ENCODE peak calls at places on chromosome 12, in five cellular contexts. V is activated naive CD4-positive, alpha-beta T cell treated with anti-CD3 and anti-CD28 coated beads for 36 hours; K is tibial artery; J is HCT116; N is WTC11. C is an unnamed sample.

GRCh38 chr12:100554608-100555077 is 18.8 kb upstream of the GAS2L3 start:
- DNase-seq in V (no peak), N (no peak), J (peak; percentile 86), K (no peak), C (peak; percentile 70)

GRCh38 chr12:39574378-39574777 is 45.2 kb downstream of the ABCD2 start:
- DNase-seq in V (no peak), N (no peak), K (no peak), J (no peak), C (no peak)

GRCh38 chr12:113860950-113861349 is 105.2 kb downstream of the RBM19 start:
- DNase-seq in V (no peak), N (no peak), J (no peak), K (no peak), C (no peak)

GRCh38 chr12:99390707-99391106 is 256.8 kb upstream of the GARIN6 start:
- DNase-seq in J (no peak), N (peak; percentile 79), K (no peak), V (no peak), C (no peak)

GRCh38 chr12:4440187-4440941 is 5.3 kb downstream of the FGF6 start:
- DNase-seq in N (no peak), J (no peak), K (no peak), V (no peak), C (no peak)

GRCh38 chr12:21819236-21819635 is 44.7 kb upstream of the KCNJ8 start:
- DNase-seq in J (no peak), K (no peak), N (no peak), V (no peak), C (peak; percentile 54)

GRCh38 chr12:124082676-124083075 is 109.7 kb downstream of the ZNF664 start:
- DNase-seq in K (no peak), V (no peak), J (no peak), N (no peak), C (no peak)

GRCh38 chr12:50696931-50697330 is 67.0 kb upstream of the ATF1 start:
- DNase-seq in K (no peak), J (no peak), V (no peak), N (no peak), C (no peak)

GRCh38 chr12:48996794-48997718 is 2.1 kb downstream of the DDN start:
- DNase-seq in K (peak; percentile 88), J (no peak), V (peak; percentile 81), N (peak; percentile 85), C (peak; percentile 29)

GRCh38 chr12:89238593-89238992 is 113.7 kb downstream of the DUSP6 start:
- DNase-seq in K (peak; percentile 68), V (no peak), N (no peak), J (no peak), C (no peak)

GRCh38 chr12:75476076-75476475 is 4.5 kb upstream of the GLIPR1 start:
- DNase-seq in J (no peak), V (peak; percentile 64), N (no peak), K (no peak), C (no peak)

GRCh38 chr12:3380200-3381020 is 110.6 kb upstream of the PRMT8 start:
- DNase-seq in J (no peak), K (no peak), N (no peak), V (no peak), C (no peak)

GRCh38 chr12:116717466-116718457 is 20.1 kb downstream of the SPRING1 start:
- DNase-seq in J (no peak), K (peak; percentile 76), V (no peak), N (no peak), C (no peak)

GRCh38 chr12:52314511-52314910 is 6.7 kb downstream of the KRT83 start:
- DNase-seq in N (no peak), J (no peak), K (peak; percentile 62), V (no peak), C (no peak)

GRCh38 chr12:81759215-81759991 is at the start of gene PPFIA2:
- DNase-seq in J (no peak), N (peak; percentile 49), V (peak; percentile 53), K (peak; percentile 77), C (no peak)